ENCODE peak calls at places on chromosomes 16 and 17, in ten cellular contexts. O, X, T, N, M, R, I, K, W and E are unnamed samples.

GRCh38 chr17:32912218-32912897 is 15.6 kb upstream of the TMEM98 start:
- DNase-seq in O (peak), X (peak), T (peak), N (peak), M (no peak), R (peak), I (no peak), K (peak), W (no peak), E (peak)

GRCh38 chr16:14600164-14600563 is 29.9 kb downstream of the PARN start:
- DNase-seq in O (no peak), X (no peak), T (no peak), N (no peak), M (peak), R (peak), I (peak), K (no peak), W (no peak), E (no peak)

GRCh38 chr17:77635176-77635575 is 323.3 kb upstream of the TNRC6C start:
- DNase-seq in O (no peak), X (no peak), T (no peak), N (no peak), M (no peak), R (no peak), I (no peak), K (no peak), W (no peak), E (no peak)

GRCh38 chr17:58305626-58306025 is 23.0 kb downstream of the TSPOAP1 start:
- DNase-seq in O (no peak), X (no peak), T (no peak), N (no peak), M (no peak), R (no peak), I (no peak), K (peak), W (no peak), E (no peak)

GRCh38 chr17:80000955-80001354 is 34.7 kb downstream of the TBC1D16 start:
- DNase-seq in O (no peak), X (no peak), T (no peak), N (no peak), M (no peak), R (no peak), I (no peak), K (no peak), W (no peak), E (no peak)

GRCh38 chr17:9434502-9435113 is 141.0 kb downstream of the STX8 start:
- DNase-seq in O (no peak), X (no peak), T (no peak), N (no peak), M (peak), R (no peak), I (no peak), K (no peak), W (no peak), E (no peak)

GRCh38 chr17:41989702-41990419 is 23.3 kb downstream of the CNP start:
- DNase-seq in O (no peak), X (no peak), T (no peak), N (no peak), M (no peak), R (no peak), I (no peak), K (no peak), W (no peak), E (no peak)

GRCh38 chr17:32111141-32111771 is 31.0 kb upstream of the RHOT1 start:
- DNase-seq in O (peak), X (peak), T (peak), N (peak), M (peak), R (peak), I (no peak), K (peak), W (peak), E (peak)

GRCh38 chr17:49002766-49003165 is 5.6 kb downstream of the IGF2BP1 start:
- DNase-seq in O (no peak), X (no peak), T (no peak), N (no peak), M (no peak), R (no peak), I (no peak), K (no peak), W (no peak), E (no peak)

GRCh38 chr17:74842599-74843351 is 16.9 kb downstream of the GRIN2C start:
- DNase-seq in O (peak), X (peak), T (no peak), N (peak), M (peak), R (peak), I (peak), K (no peak), W (peak), E (no peak)

GRCh38 chr16:22663389-22664064 is 150.4 kb upstream of the HS3ST2 start:
- DNase-seq in O (no peak), X (no peak), T (no peak), N (peak), M (no peak), R (no peak), I (no peak), K (no peak), W (no peak), E (no peak)

GRCh38 chr16:79509221-79509631 is 91.3 kb downstream of the MAF start:
- DNase-seq in O (no peak), X (no peak), T (no peak), N (peak), M (no peak), R (no peak), I (no peak), K (peak), W (no peak), E (no peak)

GRCh38 chr16:54847207-54847606 is 83.5 kb upstream of the IRX5 start:
- DNase-seq in O (no peak), X (no peak), T (no peak), N (no peak), M (peak), R (no peak), I (no peak), K (no peak), W (no peak), E (no peak)

GRCh38 chr16:53893731-53894435 is 189.9 kb downstream of the FTO start:
- DNase-seq in O (peak), X (no peak), T (peak), N (no peak), M (peak), R (no peak), I (no peak), K (no peak), W (no peak), E (no peak)

GRCh38 chr17:77769215-77769614 is 189.3 kb upstream of the TNRC6C start:
- DNase-seq in O (no peak), X (no peak), T (no peak), N (no peak), M (no peak), R (no peak), I (no peak), K (no peak), W (no peak), E (no peak)

GRCh38 chr16:31094088-31094423 is 541 bp downstream of the VKORC1 start:
- DNase-seq in O (no peak), X (peak), T (no peak), N (peak), M (peak), R (peak), I (no peak), K (no peak), W (no peak), E (no peak)

GRCh38 chr17:57366558-57367351 is 110.4 kb downstream of the MSI2 start:
- DNase-seq in O (no peak), X (no peak), T (no peak), N (no peak), M (no peak), R (no peak), I (no peak), K (no peak), W (no peak), E (no peak)

GRCh38 chr16:69865701-69866100 is 85.4 kb upstream of the CLEC18A start:
- DNase-seq in O (no peak), X (no peak), T (peak), N (no peak), M (peak), R (peak), I (no peak), K (no peak), W (no peak), E (no peak)

GRCh38 chr16:55499951-55500350 is 8.9 kb upstream of the LPCAT2 start:
- DNase-seq in O (peak), X (no peak), T (peak), N (peak), M (peak), R (peak), I (peak), K (peak), W (no peak), E (no peak)

GRCh38 chr17:75689441-75689873 is 22.3 kb downstream of the SAP30BP start:
- DNase-seq in O (no peak), X (no peak), T (no peak), N (no peak), M (no peak), R (no peak), I (no peak), K (no peak), W (no peak), E (no peak)

GRCh38 chr16:47713225-47713595 is 252.1 kb downstream of the PHKB start:
- DNase-seq in O (no peak), X (no peak), T (peak), N (no peak), M (no peak), R (no peak), I (no peak), K (no peak), W (no peak), E (no peak)

GRCh38 chr17:79946352-79947231 is 89.1 kb downstream of the TBC1D16 start:
- DNase-seq in O (peak), X (no peak), T (no peak), N (peak), M (no peak), R (no peak), I (no peak), K (peak), W (no peak), E (peak)

GRCh38 chr17:8337802-8338744 is 1.6 kb upstream of the ODF4 start:
- DNase-seq in O (no peak), X (no peak), T (no peak), N (peak), M (no peak), R (no peak), I (no peak), K (no peak), W (no peak), E (no peak)

GRCh38 chr17:2459917-2460271 is 51.8 kb downstream of the METTL16 start:
- DNase-seq in O (no peak), X (no peak), T (no peak), N (no peak), M (no peak), R (no peak), I (no peak), K (no peak), W (no peak), E (no peak)

GRCh38 chr17:57135748-57136342 is 50.8 kb downstream of the AKAP1 start:
- DNase-seq in O (no peak), X (no peak), T (no peak), N (no peak), M (no peak), R (no peak), I (no peak), K (no peak), W (no peak), E (no peak)

GRCh38 chr16:10202650-10203049 is 20.4 kb upstream of the GRIN2A start:
- DNase-seq in O (no peak), X (peak), T (no peak), N (peak), M (peak), R (no peak), I (no peak), K (no peak), W (no peak), E (no peak)
- TF ChIP-seq CTCF in O (no peak), X (no peak), T (no peak), N (peak), M (peak), R (no peak), I (peak), K (no peak), W (no peak), E (peak)

GRCh38 chr16:3812469-3813172 is 67.9 kb downstream of the CREBBP start:
- DNase-seq in O (no peak), X (no peak), T (no peak), N (no peak), M (no peak), R (no peak), I (no peak), K (no peak), W (no peak), E (no peak)
- TF ChIP-seq CTCF in O (no peak), X (no peak), T (no peak), N (peak), M (no peak), R (no peak), I (no peak), K (no peak), W (no peak), E (no peak)

GRCh38 chr17:17900615-17901520 is 64.1 kb upstream of the SREBF1 start:
- DNase-seq in O (peak), X (no peak), T (peak), N (peak), M (peak), R (no peak), I (peak), K (peak), W (no peak), E (no peak)

GRCh38 chr17:17902877-17903276 is 66.1 kb upstream of the SREBF1 start:
- DNase-seq in O (no peak), X (no peak), T (no peak), N (peak), M (no peak), R (peak), I (no peak), K (no peak), W (no peak), E (no peak)

GRCh38 chr17:17905036-17905320 is 67.2 kb downstream of the TOM1L2 start:
- DNase-seq in O (no peak), X (no peak), T (no peak), N (peak), M (no peak), R (no peak), I (no peak), K (peak), W (no peak), E (no peak)

GRCh38 chr17:17904171-17905035 is 67.6 kb upstream of the SREBF1 start:
- DNase-seq in O (no peak), X (no peak), T (no peak), N (peak), M (no peak), R (no peak), I (no peak), K (peak), W (no peak), E (no peak)

DNA sequence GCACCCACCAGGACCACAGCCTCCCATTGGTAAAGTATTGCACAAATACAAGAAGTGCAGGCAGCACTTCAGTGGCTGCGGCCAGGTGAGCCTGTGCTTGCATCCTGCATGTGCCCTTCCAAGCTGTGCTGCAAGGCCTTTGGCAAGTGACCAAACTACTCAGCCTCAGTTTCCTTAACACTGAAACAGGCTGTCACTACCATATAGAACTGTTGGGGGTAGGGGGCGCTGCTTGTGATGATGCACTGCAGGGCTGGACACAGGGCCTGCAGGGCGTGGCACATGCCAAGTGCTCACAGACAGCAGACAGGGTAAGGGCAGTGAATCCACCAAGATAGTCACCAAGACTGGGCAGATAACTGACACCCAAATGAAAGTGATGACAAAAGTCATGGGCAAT is 65.6 kb upstream of the SREBF1 start:
- DNase-seq in O (no peak), X (no peak), T (no peak), N (peak), M (no peak), R (no peak), I (no peak), K (no peak), W (no peak), E (no peak)
- TF ChIP-seq CTCF in O (no peak), X (no peak), T (no peak), N (peak), M (no peak), R (no peak), I (no peak), K (no peak), W (no peak), E (no peak)

GRCh38 chr17:14301279-14301760 is 439 bp downstream of the HS3ST3B1 start:
- DNase-seq in O (no peak), X (no peak), T (no peak), N (no peak), M (peak), R (peak), I (no peak), K (no peak), W (peak), E (peak)
- TF ChIP-seq CTCF in O (no peak), X (no peak), T (no peak), N (peak), M (no peak), R (no peak), I (no peak), K (no peak), W (no peak), E (peak)

GRCh38 chr17:81244358-81245023 is 5.4 kb downstream of the NDUFAF8 start:
- DNase-seq in O (no peak), X (no peak), T (no peak), N (no peak), M (no peak), R (no peak), I (no peak), K (no peak), W (peak), E (no peak)
- TF ChIP-seq CTCF in O (no peak), X (no peak), T (no peak), N (no peak), M (no peak), R (no peak), I (no peak), K (no peak), W (no peak), E (no peak)

GRCh38 chr17:66663041-66663494 is 171.8 kb upstream of the CACNG5 start:
- DNase-seq in O (no peak), X (no peak), T (no peak), N (no peak), M (no peak), R (no peak), I (no peak), K (no peak), W (no peak), E (no peak)
- TF ChIP-seq CTCF in O (no peak), X (no peak), T (no peak), N (no peak), M (no peak), R (no peak), I (no peak), K (no peak), W (no peak), E (no peak)

GRCh38 chr17:81144423-81144781 is 20.9 kb upstream of the PVALEF start:
- DNase-seq in O (no peak), X (no peak), T (no peak), N (no peak), M (no peak), R (no peak), I (no peak), K (no peak), W (no peak), E (no peak)

GRCh38 chr17:81140695-81141094 is 24.6 kb upstream of the PVALEF start:
- DNase-seq in O (no peak), X (no peak), T (no peak), N (no peak), M (no peak), R (no peak), I (no peak), K (no peak), W (no peak), E (no peak)

GRCh38 chr17:81143200-81143527 is 22.1 kb upstream of the PVALEF start:
- DNase-seq in O (no peak), X (no peak), T (no peak), N (no peak), M (no peak), R (no peak), I (no peak), K (no peak), W (no peak), E (no peak)

GRCh38 chr17:81143717-81144422 is 21.4 kb upstream of the PVALEF start:
- DNase-seq in O (no peak), X (no peak), T (no peak), N (no peak), M (no peak), R (no peak), I (no peak), K (no peak), W (no peak), E (no peak)

GRCh38 chr17:81142301-81143199 is 22.8 kb upstream of the PVALEF start:
- DNase-seq in O (peak), X (peak), T (peak), N (peak), M (peak), R (peak), I (peak), K (peak), W (peak), E (no peak)
- TF ChIP-seq CTCF in O (peak), X (no peak), T (peak), N (peak), M (peak), R (peak), I (peak), K (peak), W (peak), E (peak)

DNA sequence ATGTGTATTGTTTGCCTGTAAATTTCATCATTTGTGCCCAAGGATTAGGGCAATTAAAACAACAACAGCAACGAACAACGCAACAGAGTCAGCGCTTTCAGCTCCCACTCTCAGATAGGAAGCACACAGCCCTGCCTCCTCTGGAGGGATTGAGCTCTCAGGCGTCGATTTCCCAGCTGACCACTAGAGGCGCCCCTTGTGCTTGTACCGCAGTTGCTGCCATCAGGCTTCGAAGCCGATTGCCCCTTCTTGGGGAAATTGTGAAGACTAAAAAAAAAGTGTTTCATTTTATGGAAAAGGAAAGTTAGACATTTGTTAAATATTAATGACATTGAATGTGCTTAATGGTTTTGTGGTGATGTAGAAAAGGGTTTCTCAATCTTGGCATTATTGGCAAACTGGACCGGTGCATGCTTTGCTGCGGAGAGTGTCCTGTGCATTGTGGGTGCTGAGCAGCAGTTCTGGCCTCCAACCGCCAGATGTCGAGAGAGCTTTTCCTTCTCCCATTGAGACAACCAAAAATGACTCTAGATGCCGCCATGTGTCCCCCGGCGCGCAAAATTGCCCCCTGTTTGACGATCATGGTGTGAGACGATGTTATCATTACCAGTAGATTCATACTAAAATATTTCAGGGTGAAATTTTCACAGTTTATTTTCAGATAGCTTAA is 650.4 kb upstream of the RBFOX1 start:
- DNase-seq in O (no peak), X (peak), T (no peak), N (peak), M (peak), R (peak), I (no peak), K (no peak), W (peak), E (no peak)
- TF ChIP-seq CTCF in O (no peak), X (peak), T (no peak), N (peak), M (peak), R (no peak), I (no peak), K (no peak), W (peak), E (peak)

DNA sequence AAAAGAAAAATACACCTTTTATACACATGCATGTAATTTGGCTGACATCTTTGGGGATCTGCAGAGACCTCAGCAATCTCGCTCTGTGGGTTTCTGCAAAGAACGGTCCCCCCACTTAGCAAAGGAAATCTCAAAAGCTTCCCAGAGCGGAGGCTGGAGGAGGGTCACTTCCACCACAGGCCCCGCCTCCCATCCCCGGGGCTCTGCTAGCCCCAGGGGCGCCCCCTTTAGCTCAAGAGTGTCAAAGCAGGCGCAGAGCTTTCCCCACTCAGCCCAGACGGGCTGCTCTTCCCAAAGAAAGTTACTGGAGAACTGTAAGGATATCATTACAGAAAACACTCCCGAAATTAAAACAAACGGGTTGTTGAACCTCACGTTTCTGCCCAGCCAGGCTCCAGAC is 11.4 kb downstream of the SLC13A5 start:
- DNase-seq in O (no peak), X (peak), T (no peak), N (peak), M (peak), R (peak), I (peak), K (peak), W (peak), E (no peak)
- TF ChIP-seq CTCF in O (no peak), X (peak), T (peak), N (peak), M (no peak), R (peak), I (peak), K (no peak), W (peak), E (peak)

GRCh38 chr16:85452364-85453178 is 160.6 kb upstream of the GSE1 start:
- DNase-seq in O (no peak), X (no peak), T (no peak), N (no peak), M (no peak), R (no peak), I (no peak), K (no peak), W (no peak), E (no peak)
- TF ChIP-seq CTCF in O (no peak), X (no peak), T (no peak), N (peak), M (no peak), R (no peak), I (no peak), K (no peak), W (peak), E (no peak)